ENCODE peak calls at places on chromosome 19, in nine cellular contexts. G is left lung; K is transverse colon; O is Panc1; E is HTR-8/SVneo; F is Jurkat, Clone E6-1; J is breast epithelium; T is T-helper 1 cell; X is AG04450. B is an unnamed sample.

GRCh38 chr19:38653028-38653571 is 5.7 kb downstream of the ACTN4 start:
- DNase-seq in E (no peak), K (peak), X (no peak), O (no peak), G (no peak), J (no peak), T (no peak), F (no peak), B (no peak)

GRCh38 chr19:53101518-53101917 is 1.7 kb downstream of the ZNF160 start:
- DNase-seq in E (no peak), F (peak), K (no peak), J (no peak), X (no peak), O (no peak), T (no peak), G (no peak), B (no peak)

GRCh38 chr19:18967358-18968146 is 26.5 kb upstream of the HOMER3 start:
- DNase-seq in E (no peak), T (no peak), X (no peak), J (peak), G (no peak), O (no peak), K (peak), F (no peak), B (peak)

GRCh38 chr19:45752639-45753038 is 16.4 kb downstream of the SIX5 start:
- DNase-seq in T (no peak), O (no peak), E (no peak), J (no peak), G (no peak), F (no peak), K (no peak), X (no peak), B (no peak)

GRCh38 chr19:3176715-3177501 is 1.7 kb upstream of the S1PR4 start:
- DNase-seq in T (peak), F (no peak), K (peak), X (no peak), E (peak), G (peak), J (no peak), O (no peak), B (peak)

GRCh38 chr19:38228491-38229439 is 4.7 kb upstream of the DPF1 start:
- DNase-seq in O (no peak), E (no peak), T (no peak), G (no peak), F (no peak), K (no peak), X (no peak), J (no peak), B (no peak)

GRCh38 chr19:15869109-15869555 is 28.7 kb downstream of the CYP4F2 start:
- DNase-seq in G (no peak), O (peak), J (peak), T (no peak), K (peak), E (peak), X (no peak), F (peak), B (no peak)

GRCh38 chr19:48123907-48124675 is 13.5 kb upstream of the PLA2G4C start:
- DNase-seq in E (no peak), T (no peak), K (no peak), F (no peak), G (no peak), O (no peak), X (peak), J (peak), B (no peak)

GRCh38 chr19:45460807-45461347 is 6.9 kb upstream of the FOSB start:
- DNase-seq in J (no peak), T (no peak), X (no peak), F (no peak), G (no peak), E (no peak), K (no peak), O (no peak), B (no peak)

GRCh38 chr19:2246801-2247361 is 2.2 kb upstream of the AMH start:
- DNase-seq in K (no peak), X (no peak), T (no peak), J (no peak), E (no peak), G (no peak), O (no peak), F (no peak), B (no peak)

GRCh38 chr19:15323496-15324235 is 8.7 kb downstream of the BRD4 start:
- DNase-seq in E (no peak), J (peak), F (no peak), T (no peak), X (no peak), K (peak), G (no peak), O (no peak), B (peak)

GRCh38 chr19:36113425-36113824 is 1.2 kb downstream of the POLR2I start:
- DNase-seq in O (no peak), K (no peak), T (no peak), X (no peak), F (no peak), G (no peak), J (no peak), E (no peak), B (no peak)

GRCh38 chr19:7366701-7367420 is 18.1 kb downstream of the ARHGEF18 start:
- DNase-seq in T (no peak), O (peak), K (no peak), F (peak), G (no peak), E (no peak), J (no peak), X (no peak), B (no peak)

GRCh38 chr19:2315121-2315817 is 7.3 kb upstream of the LINGO3 start:
- DNase-seq in G (no peak), E (no peak), X (no peak), F (no peak), J (no peak), K (no peak), T (no peak), O (no peak), B (no peak)

GRCh38 chr19:9323557-9323918 is 441 bp upstream of the ZNF559 start:
- DNase-seq in O (peak), G (no peak), K (peak), X (peak), F (no peak), T (peak), J (peak), E (peak), B (peak)

GRCh38 chr19:49801966-49802661 is 11.0 kb downstream of the FUZ start:
- DNase-seq in F (no peak), E (no peak), O (no peak), J (peak), X (peak), T (no peak), G (no peak), K (peak), B (no peak)

GRCh38 chr19:1157931-1158884 is 15.9 kb downstream of the SBNO2 start:
- DNase-seq in J (no peak), K (no peak), G (peak), F (no peak), T (no peak), E (no peak), O (no peak), X (no peak), B (peak)

GRCh38 chr19:47097396-47098217 is 16.0 kb downstream of the ZC3H4 start:
- DNase-seq in J (peak), X (no peak), F (no peak), O (no peak), T (no peak), G (peak), E (no peak), K (peak), B (no peak)

GRCh38 chr19:10335149-10336053 is 2.1 kb upstream of the RAVER1 start:
- DNase-seq in E (no peak), G (no peak), O (no peak), J (no peak), X (no peak), T (no peak), K (no peak), F (no peak), B (no peak)

GRCh38 chr19:5850743-5851293 is 431 bp downstream of the FUT3 start:
- DNase-seq in T (no peak), G (no peak), E (no peak), J (peak), F (no peak), K (peak), O (no peak), X (no peak), B (peak)

GRCh38 chr19:6278740-6279619 is 795 bp downstream of the MLLT1 start:
- DNase-seq in X (no peak), O (no peak), F (no peak), E (no peak), G (no peak), J (no peak), T (no peak), K (no peak), B (no peak)

GRCh38 chr19:7861619-7862412 is 12.4 kb downstream of the PRR36 start:
- DNase-seq in T (no peak), K (no peak), G (no peak), J (no peak), O (no peak), E (no peak), X (no peak), F (no peak), B (no peak)

GRCh38 chr19:55491546-55492360 is 3.5 kb downstream of the SSC5D start:
- DNase-seq in G (peak), J (no peak), E (no peak), F (no peak), X (no peak), K (no peak), T (no peak), O (no peak), B (no peak)

GRCh38 chr19:38142176-38143035 is 81.6 kb downstream of the DPF1 start:
- DNase-seq in J (no peak), O (peak), G (no peak), K (peak), X (no peak), F (peak), T (no peak), E (peak), B (no peak)